ENCODE peak calls at places on chromosomes 1 and 21, in ten cellular contexts. X is Panc1, Q is left ventricle myocardium inferior, A is psoas muscle, Z is brain microvascular endothelial cell, N is mesothelial cell of epicardium, J is choroid plexus epithelial cell, B is adrenal gland, S is bronchial epithelial cell, Y is PC-3. L is an unnamed sample.

GRCh38 chr1:228352677-228353481 is 53.8 kb downstream of the TRIM11 start:
- DNase-seq in Y (no peak), X (no peak), S (no peak), Z (no peak), Q (peak; percentile 15), B (peak; percentile 0), J (no peak), N (no peak), A (peak; percentile 14), L (no peak)

GRCh38 chr21:38494688-38495087 is 3.6 kb downstream of the ERG start:
- DNase-seq in A (no peak), J (peak; percentile 43), X (no peak), Z (peak; percentile 45), Y (no peak), S (no peak), B (no peak), N (no peak), Q (no peak), L (no peak)

GRCh38 chr1:5934058-5934884 is 58.0 kb downstream of the NPHP4 start:
- DNase-seq in Q (no peak), A (no peak), X (no peak), B (no peak), Z (no peak), Y (no peak), J (no peak), S (no peak), N (no peak), L (no peak)

GRCh38 chr1:231387770-231388669 is 34.1 kb downstream of the EGLN1 start:
- DNase-seq in Z (no peak), J (no peak), N (no peak), X (no peak), A (no peak), Y (peak; percentile 74), Q (no peak), B (no peak), S (no peak), L (no peak)

GRCh38 chr1:161886589-161886988 is 120.5 kb downstream of the ATF6 start:
- DNase-seq in J (no peak), Q (no peak), Y (no peak), B (no peak), N (no peak), Z (no peak), A (no peak), X (no peak), S (no peak), L (no peak)

GRCh38 chr1:90314533-90314932 is 319.6 kb downstream of the ZNF326 start:
- DNase-seq in S (no peak), Z (no peak), N (no peak), X (no peak), Q (no peak), A (no peak), B (no peak), J (no peak), Y (no peak), L (no peak)

GRCh38 chr1:246213502-246213901 is 293.6 kb downstream of the SMYD3 start:
- DNase-seq in X (no peak), S (no peak), Z (no peak), B (no peak), N (no peak), Y (no peak), J (no peak), Q (no peak), A (no peak), L (no peak)

GRCh38 chr1:54885237-54885679 is 1.7 kb downstream of the DHCR24 start:
- DNase-seq in J (no peak), Q (no peak), Y (peak; percentile 22), Z (no peak), A (no peak), N (no peak), S (peak; percentile 52), X (no peak), B (no peak), L (no peak)

GRCh38 chr1:68431076-68431475 is 18.7 kb downstream of the RPE65 start:
- DNase-seq in A (no peak), Y (no peak), X (no peak), N (no peak), J (no peak), Z (no peak), S (no peak), B (no peak), Q (no peak), L (no peak)

GRCh38 chr1:178684542-178685000 is 40.5 kb upstream of the RALGPS2 start:
- DNase-seq in J (peak; percentile 97), X (peak; percentile 56), Z (peak; percentile 60), S (peak; percentile 97), B (no peak), Q (no peak), Y (peak; percentile 90), N (no peak), A (no peak), L (no peak)

GRCh38 chr21:31185663-31186062 is 147.4 kb upstream of the KRTAP19-8 start:
- DNase-seq in Q (no peak), S (no peak), Y (no peak), B (no peak), J (no peak), Z (no peak), N (no peak), A (no peak), X (no peak), L (no peak)

GRCh38 chr1:110548381-110548780 is 29.4 kb upstream of the KCNA10 start:
- DNase-seq in X (peak; percentile 13), Q (no peak), Z (no peak), J (peak; percentile 50), Y (peak; percentile 62), B (no peak), A (no peak), S (peak; percentile 34), N (no peak), L (no peak)

GRCh38 chr1:248892590-248892989 is 13.4 kb upstream of the PGBD2 start:
- DNase-seq in A (no peak), B (no peak), S (no peak), X (no peak), Q (no peak), Y (peak; percentile 47), J (no peak), N (no peak), Z (no peak), L (no peak)

GRCh38 chr1:248890549-248891498 is 15.2 kb upstream of the PGBD2 start:
- DNase-seq in N (no peak), J (no peak), A (no peak), B (no peak), S (no peak), Y (no peak), X (no peak), Q (no peak), Z (no peak), L (no peak)

GRCh38 chr1:248886237-248886895 is 19.7 kb upstream of the PGBD2 start:
- DNase-seq in B (no peak), J (peak; percentile 32), N (no peak), A (no peak), X (no peak), Q (no peak), S (no peak), Z (no peak), Y (no peak), L (no peak)

GRCh38 chr1:248894837-248895236 is 11.2 kb upstream of the PGBD2 start:
- DNase-seq in J (no peak), Q (no peak), A (no peak), X (no peak), S (no peak), Y (no peak), B (no peak), N (no peak), Z (no peak), L (no peak)

DNA sequence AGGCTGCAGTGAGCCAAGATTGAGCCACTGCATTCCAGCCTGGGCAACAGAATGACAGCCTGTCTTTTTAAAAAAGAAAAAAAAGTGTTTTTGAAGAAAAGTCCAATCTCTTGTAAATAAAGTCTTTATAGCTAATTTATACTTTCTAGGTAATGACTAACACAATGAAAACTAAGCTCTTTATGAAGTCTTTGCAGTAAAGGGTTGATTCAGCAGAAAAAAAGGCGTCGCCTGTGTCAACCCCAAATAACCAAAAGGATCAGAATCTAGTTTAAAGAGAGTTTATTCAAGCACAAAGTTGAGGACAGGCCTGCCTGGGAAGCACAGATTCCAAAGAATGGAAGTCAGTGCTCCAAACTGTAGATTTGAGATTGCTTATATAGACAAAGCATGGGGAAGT is 14.3 kb upstream of the PGBD2 start:
- DNase-seq in Q (no peak), S (no peak), Z (no peak), B (no peak), N (no peak), X (no peak), A (no peak), Y (no peak), J (no peak), L (no peak)
- TF ChIP-seq CTCF in Q (no peak), S (no peak), Z (no peak), B (no peak), N (no peak), X (no peak), A (no peak), Y (no peak), J (no peak), L (no peak)

DNA sequence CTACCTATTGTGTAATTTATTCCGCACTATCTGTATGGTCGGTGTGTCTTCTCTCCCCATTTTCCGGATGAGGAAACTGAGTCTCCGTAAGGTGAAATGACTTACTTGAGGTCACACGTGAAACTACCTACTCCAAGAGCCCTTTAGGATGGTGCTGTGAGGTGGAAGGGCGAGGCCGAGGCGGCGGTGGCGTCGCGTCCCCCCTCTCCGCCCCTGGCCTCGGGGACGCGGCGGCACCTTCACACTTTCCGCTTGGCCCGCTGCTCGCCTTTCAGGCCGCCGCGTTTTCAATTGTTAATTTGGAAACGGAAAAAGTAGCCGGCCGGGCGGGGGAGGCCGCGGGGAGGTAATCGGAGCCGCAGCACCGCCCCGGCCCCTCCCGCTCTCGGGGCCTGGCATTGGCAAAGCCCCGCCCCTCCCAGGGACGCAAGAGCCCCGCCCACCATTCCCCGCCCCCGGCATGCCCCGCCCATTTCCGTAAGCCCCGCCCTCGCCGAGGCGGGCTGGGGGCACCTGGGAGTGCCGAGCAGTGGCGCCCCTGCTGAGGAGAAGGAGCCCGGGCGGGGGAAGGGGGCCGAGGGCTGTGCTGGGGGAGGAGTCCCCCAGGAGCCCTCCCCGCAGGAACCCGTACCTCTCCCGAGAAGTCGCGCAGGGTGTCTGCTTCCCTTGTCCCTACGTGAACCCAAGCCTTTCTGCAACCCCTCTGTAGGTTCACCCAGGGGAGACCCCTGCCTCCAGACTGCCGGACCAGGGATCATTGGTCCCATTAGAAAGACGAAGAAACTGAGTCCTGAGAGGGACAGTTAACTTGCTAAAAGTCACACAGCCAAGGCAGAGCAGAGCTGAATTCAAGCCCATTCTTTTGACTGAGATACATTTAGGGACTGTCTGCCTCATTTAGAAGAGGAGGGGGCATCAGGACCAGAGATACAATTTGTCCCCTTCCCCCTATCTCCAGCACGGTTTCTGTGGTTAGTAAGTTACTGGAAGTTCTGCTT is 18.8 kb downstream of the KCNQ4 start:
- DNase-seq in N (peak; percentile 71), J (peak; percentile 83), B (peak; percentile 94), S (peak; percentile 57), Q (peak; percentile 84), X (no peak), Z (peak; percentile 46), A (peak; percentile 87), Y (peak; percentile 75), L (peak; percentile 79)
- TF ChIP-seq CTCF in N (no peak), J (no peak), B (no peak), S (no peak), Q (no peak), X (no peak), Z (no peak), A (no peak), Y (no peak), L (no peak)

GRCh38 chr1:154906621-154907081 is 29.9 kb downstream of the PMVK start:
- DNase-seq in Q (no peak), S (peak; percentile 45), J (peak; percentile 8), Y (peak; percentile 58), A (no peak), N (no peak), X (peak; percentile 2), Z (no peak), B (peak; percentile 33), L (no peak)
- TF ChIP-seq CTCF in Q (peak; percentile 70), S (peak; percentile 81), J (peak; percentile 43), Y (peak; percentile 74), A (peak; percentile 47), N (no peak), X (peak; percentile 77), Z (peak; percentile 49), B (peak; percentile 56), L (no peak)

GRCh38 chr1:221637641-221638041 is 104.2 kb downstream of the DUSP10 start:
- DNase-seq in Y (peak; percentile 17), Q (peak; percentile 14), J (peak; percentile 57), A (peak; percentile 9), X (no peak), Z (no peak), B (peak; percentile 9), N (no peak), S (peak; percentile 6), L (no peak)
- TF ChIP-seq CTCF in Y (no peak), Q (peak; percentile 41), J (peak; percentile 26), A (no peak), X (no peak), Z (no peak), B (no peak), N (no peak), S (no peak), L (no peak)

L was measured in natural killer cell.